ENCODE peak calls at places on chromosomes 7 and 10, in seven cellular contexts. E, W, R, I, X, J and H are unnamed samples.

GRCh38 chr7:110399421-110399820 is 691.5 kb upstream of the LRRN3 start:
- DNase-seq in E (peak), W (no peak), R (no peak), I (no peak), X (no peak), J (no peak), H (no peak)

GRCh38 chr10:117334921-117335320 is 40.3 kb downstream of the PDZD8 start:
- DNase-seq in E (no peak), W (no peak), R (no peak), I (no peak), X (no peak), J (no peak), H (no peak)

GRCh38 chr7:73423519-73424485 is 9.8 kb upstream of the FZD9 start:
- DNase-seq in E (no peak), W (no peak), R (no peak), I (no peak), X (peak), J (no peak), H (no peak)

GRCh38 chr7:39650676-39651075 is 27.3 kb downstream of the RALA start:
- DNase-seq in E (no peak), W (no peak), R (peak), I (no peak), X (no peak), J (no peak), H (peak)

GRCh38 chr7:150374026-150374425 is 5.1 kb upstream of the ZNF775 start:
- DNase-seq in E (no peak), W (no peak), R (no peak), I (no peak), X (no peak), J (no peak), H (no peak)

GRCh38 chr10:95531994-95532399 is 29.2 kb downstream of the SORBS1 start:
- DNase-seq in E (no peak), W (no peak), R (no peak), I (no peak), X (no peak), J (no peak), H (no peak)

GRCh38 chr10:36026081-36026480 is 384.0 kb upstream of the FZD8 start:
- DNase-seq in E (no peak), W (no peak), R (no peak), I (no peak), X (no peak), J (no peak), H (peak)

GRCh38 chr7:43869898-43870240 is 552 bp upstream of the MRPS24 start:
- DNase-seq in E (peak), W (no peak), R (peak), I (no peak), X (no peak), J (no peak), H (peak)

GRCh38 chr7:158246272-158246959 is 341.2 kb downstream of the PTPRN2 start:
- DNase-seq in E (no peak), W (no peak), R (no peak), I (no peak), X (no peak), J (no peak), H (no peak)

GRCh38 chr7:98868450-98868849 is 1.4 kb downstream of the TMEM130 start:
- DNase-seq in E (no peak), W (no peak), R (no peak), I (no peak), X (no peak), J (no peak), H (no peak)

GRCh38 chr7:1033546-1034145 is 10.7 kb upstream of the GPR146 start:
- DNase-seq in E (no peak), W (no peak), R (no peak), I (peak), X (no peak), J (no peak), H (no peak)